ENCODE peak calls at places on chromosomes 2 and 18, in nine cellular contexts. One of them, this sample, is unnamed.

GRCh38 chr2:53437371-53437770 is 330.2 kb upstream of the CHAC2 start:
- DNase-seq in AG09309: no peak
- DNase-seq in astrocyte of the cerebellum: peak; percentile 4
- DNase-seq in HFFc6: peak; percentile 27
- DNase-seq in body of pancreas: no peak
- DNase-seq in A549: no peak
- DNase-seq in endothelial cell: no peak
- DNase-seq in WERI-Rb-1: peak; percentile 31
- DNase-seq in heart right ventricle: no peak
- DNase-seq in this sample: no peak

GRCh38 chr18:26089247-26090129 is 925 bp downstream of the SS18 start:
- DNase-seq in endothelial cell: no peak
- DNase-seq in astrocyte of the cerebellum: peak; percentile 8
- DNase-seq in WERI-Rb-1: no peak
- DNase-seq in A549: no peak
- DNase-seq in body of pancreas: no peak
- DNase-seq in AG09309: no peak
- DNase-seq in HFFc6: peak; percentile 31
- DNase-seq in heart right ventricle: no peak
- DNase-seq in this sample: peak; percentile 9

GRCh38 chr2:106990307-106990706 is 104.3 kb upstream of the ST6GAL2 start:
- DNase-seq in heart right ventricle: no peak
- DNase-seq in AG09309: peak; percentile 66
- DNase-seq in WERI-Rb-1: no peak
- DNase-seq in A549: no peak
- DNase-seq in endothelial cell: no peak
- DNase-seq in astrocyte of the cerebellum: peak; percentile 81
- DNase-seq in HFFc6: peak; percentile 79
- DNase-seq in body of pancreas: no peak
- DNase-seq in this sample: no peak

GRCh38 chr2:174748948-174749347 is 15.3 kb downstream of the CHRNA1 start:
- DNase-seq in astrocyte of the cerebellum: peak; percentile 33
- DNase-seq in body of pancreas: peak; percentile 65
- DNase-seq in endothelial cell: peak; percentile 79
- DNase-seq in HFFc6: peak; percentile 33
- DNase-seq in AG09309: no peak
- DNase-seq in heart right ventricle: peak; percentile 61
- DNase-seq in A549: peak; percentile 57
- DNase-seq in WERI-Rb-1: peak; percentile 75
- DNase-seq in this sample: peak; percentile 43

GRCh38 chr2:239159476-239159911 is 241.3 kb downstream of the HDAC4 start:
- DNase-seq in astrocyte of the cerebellum: no peak
- DNase-seq in heart right ventricle: no peak
- DNase-seq in AG09309: no peak
- DNase-seq in WERI-Rb-1: no peak
- DNase-seq in endothelial cell: no peak
- DNase-seq in HFFc6: no peak
- DNase-seq in A549: no peak
- DNase-seq in body of pancreas: no peak
- DNase-seq in this sample: no peak

GRCh38 chr2:141925511-141925910 is 205.3 kb downstream of the LRP1B start:
- DNase-seq in heart right ventricle: no peak
- DNase-seq in A549: no peak
- DNase-seq in HFFc6: no peak
- DNase-seq in astrocyte of the cerebellum: no peak
- DNase-seq in body of pancreas: no peak
- DNase-seq in AG09309: no peak
- DNase-seq in endothelial cell: no peak
- DNase-seq in WERI-Rb-1: no peak
- DNase-seq in this sample: no peak

GRCh38 chr18:57833441-57834101 is 30.5 kb upstream of the ATP8B1 start:
- DNase-seq in WERI-Rb-1: no peak
- DNase-seq in body of pancreas: peak; percentile 42
- DNase-seq in AG09309: no peak
- DNase-seq in HFFc6: no peak
- DNase-seq in A549: no peak
- DNase-seq in heart right ventricle: no peak
- DNase-seq in astrocyte of the cerebellum: no peak
- DNase-seq in endothelial cell: no peak
- DNase-seq in this sample: peak; percentile 40

GRCh38 chr18:46343940-46344372 is 239.8 kb downstream of the HAUS1 start:
- DNase-seq in A549: no peak
- DNase-seq in heart right ventricle: peak; percentile 44
- DNase-seq in astrocyte of the cerebellum: no peak
- DNase-seq in AG09309: no peak
- DNase-seq in body of pancreas: no peak
- DNase-seq in WERI-Rb-1: no peak
- DNase-seq in HFFc6: no peak
- DNase-seq in endothelial cell: peak; percentile 28
- DNase-seq in this sample: peak; percentile 57

GRCh38 chr2:36513661-36514060 is 84.3 kb downstream of the FEZ2 start:
- DNase-seq in heart right ventricle: no peak
- DNase-seq in astrocyte of the cerebellum: no peak
- DNase-seq in AG09309: no peak
- DNase-seq in HFFc6: no peak
- DNase-seq in endothelial cell: no peak
- DNase-seq in body of pancreas: no peak
- DNase-seq in WERI-Rb-1: no peak
- DNase-seq in A549: no peak
- DNase-seq in this sample: peak; percentile 13

GRCh38 chr18:53603281-53603680 is 621.2 kb downstream of the MBD2 start:
- DNase-seq in WERI-Rb-1: no peak
- DNase-seq in astrocyte of the cerebellum: no peak
- DNase-seq in heart right ventricle: no peak
- DNase-seq in endothelial cell: no peak
- DNase-seq in A549: no peak
- DNase-seq in AG09309: no peak
- DNase-seq in body of pancreas: no peak
- DNase-seq in HFFc6: no peak
- DNase-seq in this sample: no peak

GRCh38 chr2:9736008-9736407 is 105.2 kb upstream of the YWHAQ start:
- DNase-seq in HFFc6: no peak
- DNase-seq in endothelial cell: no peak
- DNase-seq in body of pancreas: no peak
- DNase-seq in astrocyte of the cerebellum: no peak
- DNase-seq in heart right ventricle: no peak
- DNase-seq in WERI-Rb-1: no peak
- DNase-seq in AG09309: no peak
- DNase-seq in A549: no peak
- DNase-seq in this sample: no peak

GRCh38 chr18:9914334-9914583 is 443 bp downstream of the VAPA start:
- DNase-seq in A549: no peak
- DNase-seq in heart right ventricle: no peak
- DNase-seq in WERI-Rb-1: no peak
- DNase-seq in astrocyte of the cerebellum: no peak
- DNase-seq in HFFc6: no peak
- DNase-seq in AG09309: no peak
- DNase-seq in endothelial cell: no peak
- DNase-seq in body of pancreas: no peak
- DNase-seq in this sample: peak; percentile 77

GRCh38 chr2:233668605-233669260 is 3.0 kb upstream of the UGT1A9 start:
- DNase-seq in astrocyte of the cerebellum: no peak
- DNase-seq in HFFc6: no peak
- DNase-seq in heart right ventricle: no peak
- DNase-seq in endothelial cell: no peak
- DNase-seq in AG09309: no peak
- DNase-seq in A549: no peak
- DNase-seq in WERI-Rb-1: no peak
- DNase-seq in body of pancreas: no peak
- DNase-seq in this sample: no peak

GRCh38 chr18:28032177-28032576 is 144.8 kb downstream of the CDH2 start:
- DNase-seq in endothelial cell: no peak
- DNase-seq in astrocyte of the cerebellum: no peak
- DNase-seq in HFFc6: no peak
- DNase-seq in AG09309: no peak
- DNase-seq in WERI-Rb-1: no peak
- DNase-seq in heart right ventricle: no peak
- DNase-seq in A549: no peak
- DNase-seq in body of pancreas: no peak
- DNase-seq in this sample: no peak

GRCh38 chr2:186927867-186928191 is 78.9 kb upstream of the ZSWIM2 start:
- DNase-seq in endothelial cell: no peak
- DNase-seq in astrocyte of the cerebellum: no peak
- DNase-seq in body of pancreas: no peak
- DNase-seq in WERI-Rb-1: no peak
- DNase-seq in HFFc6: no peak
- DNase-seq in AG09309: no peak
- DNase-seq in A549: no peak
- DNase-seq in heart right ventricle: no peak
- DNase-seq in this sample: no peak

GRCh38 chr2:208415897-208416296 is 9.3 kb downstream of the PTH2R start:
- DNase-seq in endothelial cell: no peak
- DNase-seq in astrocyte of the cerebellum: no peak
- DNase-seq in A549: no peak
- DNase-seq in heart right ventricle: no peak
- DNase-seq in body of pancreas: no peak
- DNase-seq in WERI-Rb-1: no peak
- DNase-seq in HFFc6: no peak
- DNase-seq in AG09309: no peak
- DNase-seq in this sample: no peak

GRCh38 chr2:216379955-216380354 is 7.7 kb upstream of the MARCHF4 start:
- DNase-seq in endothelial cell: no peak
- DNase-seq in AG09309: no peak
- DNase-seq in body of pancreas: no peak
- DNase-seq in A549: no peak
- DNase-seq in WERI-Rb-1: peak; percentile 35
- DNase-seq in astrocyte of the cerebellum: no peak
- DNase-seq in HFFc6: no peak
- DNase-seq in heart right ventricle: no peak
- DNase-seq in this sample: no peak

GRCh38 chr2:120736955-120737801 is 1.5 kb downstream of the GLI2 start:
- DNase-seq in HFFc6: peak; percentile 76
- DNase-seq in body of pancreas: peak; percentile 16
- DNase-seq in A549: peak; percentile 54
- DNase-seq in astrocyte of the cerebellum: peak; percentile 54
- DNase-seq in endothelial cell: no peak
- DNase-seq in AG09309: peak; percentile 52
- DNase-seq in WERI-Rb-1: peak; percentile 71
- DNase-seq in heart right ventricle: peak; percentile 48
- DNase-seq in this sample: no peak

GRCh38 chr2:121877366-121877765 is 121.9 kb downstream of the TSN start:
- DNase-seq in WERI-Rb-1: no peak
- DNase-seq in A549: no peak
- DNase-seq in astrocyte of the cerebellum: no peak
- DNase-seq in endothelial cell: no peak
- DNase-seq in body of pancreas: no peak
- DNase-seq in heart right ventricle: no peak
- DNase-seq in AG09309: no peak
- DNase-seq in HFFc6: no peak
- DNase-seq in this sample: no peak

GRCh38 chr18:71707400-71707799 is 836.7 kb downstream of the CBLN2 start:
- DNase-seq in heart right ventricle: no peak
- DNase-seq in astrocyte of the cerebellum: no peak
- DNase-seq in HFFc6: no peak
- DNase-seq in AG09309: no peak
- DNase-seq in A549: no peak
- DNase-seq in endothelial cell: no peak
- DNase-seq in body of pancreas: no peak
- DNase-seq in WERI-Rb-1: no peak
- DNase-seq in this sample: no peak

GRCh38 chr18:53416985-53417384 is 807.5 kb downstream of the MBD2 start:
- DNase-seq in A549: no peak
- DNase-seq in AG09309: no peak
- DNase-seq in WERI-Rb-1: no peak
- DNase-seq in endothelial cell: no peak
- DNase-seq in astrocyte of the cerebellum: no peak
- DNase-seq in HFFc6: no peak
- DNase-seq in heart right ventricle: no peak
- DNase-seq in body of pancreas: no peak
- DNase-seq in this sample: no peak

GRCh38 chr2:237297421-237298155 is 116.4 kb downstream of the COL6A3 start:
- DNase-seq in body of pancreas: no peak
- DNase-seq in A549: no peak
- DNase-seq in endothelial cell: no peak
- DNase-seq in AG09309: no peak
- DNase-seq in WERI-Rb-1: no peak
- DNase-seq in heart right ventricle: no peak
- DNase-seq in astrocyte of the cerebellum: peak; percentile 89
- DNase-seq in HFFc6: no peak
- DNase-seq in this sample: no peak

GRCh38 chr18:3498705-3499451 is 48.9 kb downstream of the TGIF1 start:
- DNase-seq in AG09309: no peak
- DNase-seq in WERI-Rb-1: peak; percentile 51
- DNase-seq in body of pancreas: peak; percentile 25
- DNase-seq in heart right ventricle: no peak
- DNase-seq in astrocyte of the cerebellum: no peak
- DNase-seq in A549: peak; percentile 18
- DNase-seq in HFFc6: no peak
- DNase-seq in endothelial cell: peak; percentile 58
- DNase-seq in this sample: peak; percentile 39
- TF ChIP-seq CTCF in AG09309: no peak
- TF ChIP-seq CTCF in WERI-Rb-1: no peak
- TF ChIP-seq CTCF in body of pancreas: no peak
- TF ChIP-seq CTCF in heart right ventricle: no peak
- TF ChIP-seq CTCF in astrocyte of the cerebellum: no peak
- TF ChIP-seq CTCF in A549: no peak
- TF ChIP-seq CTCF in HFFc6: no peak
- TF ChIP-seq CTCF in endothelial cell: no peak
- TF ChIP-seq CTCF in this sample: no peak

GRCh38 chr2:20443276-20443920 is 3.5 kb upstream of the RHOB start:
- DNase-seq in A549: no peak
- DNase-seq in HFFc6: no peak
- DNase-seq in AG09309: no peak
- DNase-seq in WERI-Rb-1: peak; percentile 30
- DNase-seq in astrocyte of the cerebellum: no peak
- DNase-seq in body of pancreas: peak; percentile 68
- DNase-seq in heart right ventricle: peak; percentile 40
- DNase-seq in endothelial cell: no peak
- DNase-seq in this sample: peak; percentile 50
- TF ChIP-seq CTCF in A549: peak; percentile 94
- TF ChIP-seq CTCF in HFFc6: peak; percentile 85
- TF ChIP-seq CTCF in AG09309: peak; percentile 45
- TF ChIP-seq CTCF in WERI-Rb-1: no peak
- TF ChIP-seq CTCF in astrocyte of the cerebellum: peak; percentile 48
- TF ChIP-seq CTCF in body of pancreas: peak; percentile 39
- TF ChIP-seq CTCF in heart right ventricle: peak; percentile 74
- TF ChIP-seq CTCF in endothelial cell: peak; percentile 63
- TF ChIP-seq CTCF in this sample: peak; percentile 26

DNA sequence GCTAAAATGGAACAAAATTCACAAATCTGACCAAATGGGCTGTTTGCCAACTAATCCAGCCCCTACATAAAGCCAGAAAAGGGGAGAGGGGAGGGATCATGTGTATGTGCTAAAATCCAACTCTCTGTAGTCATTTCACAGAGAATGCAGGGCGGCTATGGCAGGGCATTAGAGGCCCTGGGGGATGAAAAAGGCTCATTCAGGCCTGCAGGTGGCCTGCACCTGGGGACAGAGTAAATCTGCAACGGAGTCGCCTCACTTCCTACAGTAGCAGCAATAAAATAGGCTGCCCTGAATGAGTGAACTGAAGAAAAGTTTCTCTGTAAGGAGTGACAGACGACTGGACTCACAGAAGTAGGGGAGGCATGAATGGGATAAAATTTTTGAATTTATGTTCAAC is 4.1 kb upstream of the ZFP36L2 start:
- DNase-seq in AG09309: no peak
- DNase-seq in body of pancreas: no peak
- DNase-seq in WERI-Rb-1: no peak
- DNase-seq in astrocyte of the cerebellum: no peak
- DNase-seq in endothelial cell: no peak
- DNase-seq in A549: no peak
- DNase-seq in HFFc6: no peak
- DNase-seq in heart right ventricle: no peak
- DNase-seq in this sample: no peak
- TF ChIP-seq CTCF in AG09309: no peak
- TF ChIP-seq CTCF in body of pancreas: no peak
- TF ChIP-seq CTCF in WERI-Rb-1: peak; percentile 14
- TF ChIP-seq CTCF in astrocyte of the cerebellum: no peak
- TF ChIP-seq CTCF in endothelial cell: no peak
- TF ChIP-seq CTCF in A549: no peak
- TF ChIP-seq CTCF in HFFc6: no peak
- TF ChIP-seq CTCF in heart right ventricle: no peak
- TF ChIP-seq CTCF in this sample: peak; percentile 10

GRCh38 chr2:221095381-221095780 is 476.7 kb downstream of the EPHA4 start:
- DNase-seq in astrocyte of the cerebellum: peak; percentile 64
- DNase-seq in A549: no peak
- DNase-seq in endothelial cell: no peak
- DNase-seq in heart right ventricle: no peak
- DNase-seq in HFFc6: no peak
- DNase-seq in body of pancreas: no peak
- DNase-seq in WERI-Rb-1: no peak
- DNase-seq in AG09309: no peak
- DNase-seq in this sample: no peak
- TF ChIP-seq CTCF in astrocyte of the cerebellum: no peak
- TF ChIP-seq CTCF in A549: no peak
- TF ChIP-seq CTCF in endothelial cell: no peak
- TF ChIP-seq CTCF in heart right ventricle: no peak
- TF ChIP-seq CTCF in HFFc6: no peak
- TF ChIP-seq CTCF in body of pancreas: no peak
- TF ChIP-seq CTCF in WERI-Rb-1: no peak
- TF ChIP-seq CTCF in AG09309: no peak
- TF ChIP-seq CTCF in this sample: no peak

This sample was measured in GM13977.